ENCODE peak calls at places on chromosomes 6 and 20, in four cellular contexts. R, L, S and Q are unnamed samples.

GRCh38 chr6:97865612-97866011 is 582.6 kb upstream of the MMS22L start:
- DNase-seq in R (no peak), L (no peak), S (no peak), Q (no peak)

GRCh38 chr6:7542878-7543394 is 1.5 kb downstream of the DSP start:
- DNase-seq in R (peak; percentile 67), L (peak; percentile 94), S (peak; percentile 88), Q (peak; percentile 26)

GRCh38 chr6:438634-439170 is 47.1 kb downstream of the IRF4 start:
- DNase-seq in R (no peak), L (no peak), S (no peak), Q (no peak)

GRCh38 chr20:14996883-14997672 is 659.7 kb upstream of the FLRT3 start:
- DNase-seq in R (no peak), L (no peak), S (peak; percentile 52), Q (no peak)

GRCh38 chr6:101626264-101626663 is 232.8 kb downstream of the GRIK2 start:
- DNase-seq in R (no peak), L (no peak), S (no peak), Q (no peak)

GRCh38 chr6:130513770-130514169 is 148.0 kb downstream of the TMEM200A start:
- DNase-seq in R (no peak), L (no peak), S (peak; percentile 79), Q (peak; percentile 98)

GRCh38 chr6:12595161-12595792 is 121.3 kb upstream of the PHACTR1 start:
- DNase-seq in R (no peak), L (no peak), S (peak; percentile 44), Q (peak; percentile 79)

GRCh38 chr6:156269751-156270369 is 507.3 kb upstream of the ARID1B start:
- DNase-seq in R (no peak), L (no peak), S (no peak), Q (no peak)

GRCh38 chr6:66429220-66429619 is 722.2 kb upstream of the EYS start:
- DNase-seq in R (no peak), L (no peak), S (no peak), Q (no peak)

GRCh38 chr20:50193851-50194830 is 3.5 kb downstream of the CEBPB start:
- DNase-seq in R (no peak), L (no peak), S (peak; percentile 35), Q (no peak)

GRCh38 chr20:53387983-53388675 is 205.5 kb downstream of the ZNF217 start:
- DNase-seq in R (no peak), L (no peak), S (no peak), Q (no peak)

GRCh38 chr6:129920103-129920798 is 59.1 kb upstream of the TMEM244 start:
- DNase-seq in R (no peak), L (peak; percentile 80), S (no peak), Q (peak; percentile 20)

GRCh38 chr6:4401408-4402367 is 266.3 kb upstream of the ECI2 start:
- DNase-seq in R (no peak), L (no peak), S (no peak), Q (no peak)

GRCh38 chr6:150915868-150916267 is 50.4 kb downstream of the MTHFD1L start:
- DNase-seq in R (no peak), L (no peak), S (peak; percentile 8), Q (peak; percentile 44)

GRCh38 chr20:62874745-62875344 is 13.2 kb upstream of the TCFL5 start:
- DNase-seq in R (no peak), L (no peak), S (no peak), Q (no peak)

GRCh38 chr20:31666258-31667042 is 28.7 kb downstream of the COX4I2 start:
- DNase-seq in R (no peak), L (no peak), S (no peak), Q (no peak)

GRCh38 chr20:37901667-37902503 is 1.0 kb upstream of the VSTM2L start:
- DNase-seq in R (peak; percentile 70), L (peak; percentile 63), S (peak; percentile 62), Q (peak; percentile 64)

GRCh38 chr6:117909638-117910037 is 2.6 kb downstream of the SLC35F1 start:
- DNase-seq in R (no peak), L (no peak), S (no peak), Q (no peak)

GRCh38 chr6:117906905-117907599 is at the start of gene SLC35F1:
- DNase-seq in R (peak; percentile 89), L (peak; percentile 64), S (peak; percentile 25), Q (peak; percentile 12)

GRCh38 chr6:117908246-117909107 is 1.4 kb downstream of the SLC35F1 start:
- DNase-seq in R (no peak), L (peak; percentile 29), S (no peak), Q (no peak)

GRCh38 chr6:117907600-117908245 is 659 bp downstream of the SLC35F1 start:
- DNase-seq in R (peak; percentile 78), L (peak; percentile 36), S (no peak), Q (no peak)

DNA sequence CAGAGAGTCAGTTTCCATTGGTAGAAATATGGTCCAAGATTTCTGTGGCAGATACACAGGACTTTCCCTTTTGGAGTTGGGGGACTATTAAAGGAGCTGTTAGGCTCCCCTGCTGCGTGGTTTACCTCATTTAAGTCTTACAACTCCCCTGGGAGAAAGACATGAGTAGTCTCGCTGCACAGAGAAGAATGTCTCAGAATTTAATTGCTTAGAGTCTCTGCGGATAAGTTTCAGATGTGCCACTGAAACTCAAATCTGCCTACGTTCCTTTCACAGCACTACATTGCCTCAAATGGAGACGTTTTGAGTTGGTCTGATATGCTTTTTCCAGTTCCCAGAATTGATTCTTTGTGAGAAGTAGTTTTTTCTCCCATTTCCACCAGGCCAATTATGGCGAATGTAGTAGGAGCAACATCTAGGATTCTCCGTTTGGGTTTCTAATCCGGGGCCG is 585 bp upstream of the SLC35F1 start:
- DNase-seq in R (no peak), L (no peak), S (no peak), Q (no peak)
- H3K4me3 ChIP-seq in R (peak overlapping the region; percentile 63), L (peak overlapping the region; percentile 49), S (no peak overlapping the region), Q (peak overlapping the region; percentile 55)

DNA sequence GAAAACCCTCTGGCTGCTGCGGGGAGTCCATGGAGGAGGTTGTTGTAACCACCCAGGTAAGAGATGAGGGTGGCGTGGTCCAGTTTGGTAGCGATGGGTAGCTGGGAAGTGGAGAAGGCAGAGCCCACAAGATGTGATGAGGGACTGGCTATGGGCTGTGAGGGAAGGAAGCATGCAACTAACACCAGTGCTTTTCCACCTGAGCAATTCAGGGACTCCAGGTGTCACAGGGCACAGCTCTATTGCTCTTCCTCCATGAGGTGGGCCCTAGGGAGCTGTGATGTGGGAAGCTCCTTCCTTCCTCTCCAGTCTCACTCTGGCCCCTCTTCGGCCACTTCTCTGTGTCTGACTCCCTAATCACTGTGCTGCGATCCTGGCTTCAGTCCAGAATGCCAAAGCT is 32.4 kb upstream of the TGM6 start:
- DNase-seq in R (no peak), L (no peak), S (no peak), Q (no peak)
- H2AFZ ChIP-seq in R (no peak overlapping the region), L (no peak overlapping the region), S (no peak overlapping the region), Q (no peak overlapping the region)

GRCh38 chr6:134317471-134318131 is at the start of gene SGK1:
- DNase-seq in R (peak; percentile 66), L (peak; percentile 43), S (peak; percentile 78), Q (peak; percentile 32)
- H3K4me3 ChIP-seq in R (peak within 1 kb of the TSS; percentile 35), L (peak within 1 kb of the TSS; percentile 29), S (peak within 1 kb of the TSS; percentile 45), Q (peak within 1 kb of the TSS; percentile 73)

DNA sequence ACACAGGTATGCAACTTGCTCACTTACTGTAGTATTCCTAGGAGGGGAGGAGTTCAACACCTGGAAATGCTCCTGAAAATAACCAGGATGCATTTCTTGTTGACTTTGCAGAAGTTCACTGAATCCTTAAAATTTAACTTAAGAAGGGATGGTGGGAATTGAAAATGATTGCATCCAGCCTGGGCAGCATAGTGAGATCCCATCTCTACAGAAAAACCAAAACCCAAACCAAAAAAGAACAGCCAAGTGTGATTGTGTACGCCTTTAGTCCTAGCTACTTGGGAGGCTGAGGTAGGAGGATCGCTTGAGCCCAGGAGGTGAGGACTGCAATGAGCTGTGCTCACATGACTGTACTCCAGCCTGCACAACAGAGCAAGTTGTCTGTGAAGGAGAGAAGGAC is 1.7 kb downstream of the DNAH8 start:
- DNase-seq in R (no peak), L (no peak), S (no peak), Q (no peak)
- H2AFZ ChIP-seq in R (no peak overlapping the region), L (no peak overlapping the region), S (no peak overlapping the region), Q (no peak overlapping the region)